ENCODE peak calls at places on chromosomes 6 and 20, in seven cellular contexts. One of them, this sample, is unnamed.
A peak's percentile ranks its signal among the peaks of the same experiment; 100 is the strongest.

GRCh38 chr6:149716181-149716580 is 1.7 kb downstream of the LATS1 start:
- DNase-seq in NB4: no peak
- DNase-seq in glutamatergic neuron: no peak
- DNase-seq in body of pancreas: no peak
- DNase-seq in progenitor cell of endocrine pancreas: no peak
- DNase-seq in HFFc6: no peak
- DNase-seq in breast epithelium: no peak
- DNase-seq in this sample: no peak

GRCh38 chr6:18245642-18246041 is 18.7 kb downstream of the DEK start:
- DNase-seq in NB4: no peak
- DNase-seq in glutamatergic neuron: no peak
- DNase-seq in body of pancreas: no peak
- DNase-seq in progenitor cell of endocrine pancreas: no peak
- DNase-seq in HFFc6: no peak
- DNase-seq in breast epithelium: no peak
- DNase-seq in this sample: no peak

GRCh38 chr6:43095939-43096338 is 19.8 kb downstream of the PTK7 start:
- DNase-seq in NB4: no peak
- DNase-seq in glutamatergic neuron: no peak
- DNase-seq in body of pancreas: no peak
- DNase-seq in progenitor cell of endocrine pancreas: no peak
- DNase-seq in HFFc6: no peak
- DNase-seq in breast epithelium: no peak
- DNase-seq in this sample: no peak

GRCh38 chr20:20210327-20210726 is 157.6 kb upstream of the INSM1 start:
- DNase-seq in NB4: no peak
- DNase-seq in glutamatergic neuron: no peak
- DNase-seq in body of pancreas: no peak
- DNase-seq in progenitor cell of endocrine pancreas: no peak
- DNase-seq in HFFc6: no peak
- DNase-seq in breast epithelium: no peak
- DNase-seq in this sample: no peak

GRCh38 chr6:151679081-151679480 is 128.4 kb upstream of the ESR1 start:
- DNase-seq in NB4: no peak
- DNase-seq in glutamatergic neuron: no peak
- DNase-seq in body of pancreas: peak; percentile 46
- DNase-seq in progenitor cell of endocrine pancreas: no peak
- DNase-seq in HFFc6: peak; percentile 47
- DNase-seq in breast epithelium: no peak
- DNase-seq in this sample: no peak

GRCh38 chr6:34441526-34441925 is 15.7 kb upstream of the RPS10 start:
- DNase-seq in NB4: no peak
- DNase-seq in glutamatergic neuron: no peak
- DNase-seq in body of pancreas: no peak
- DNase-seq in progenitor cell of endocrine pancreas: no peak
- DNase-seq in HFFc6: no peak
- DNase-seq in breast epithelium: no peak
- DNase-seq in this sample: no peak

GRCh38 chr6:25341923-25342619 is 62.9 kb downstream of the CARMIL1 start:
- DNase-seq in NB4: no peak
- DNase-seq in glutamatergic neuron: no peak
- DNase-seq in body of pancreas: no peak
- DNase-seq in progenitor cell of endocrine pancreas: no peak
- DNase-seq in HFFc6: no peak
- DNase-seq in breast epithelium: no peak
- DNase-seq in this sample: no peak

GRCh38 chr6:36442671-36443497 is at the start of the genes KCTD20 and PXT1:
- DNase-seq in NB4: peak; percentile 95
- DNase-seq in glutamatergic neuron: peak; percentile 84
- DNase-seq in body of pancreas: peak; percentile 90
- DNase-seq in progenitor cell of endocrine pancreas: peak; percentile 78
- DNase-seq in HFFc6: peak; percentile 75
- DNase-seq in breast epithelium: peak; percentile 85
- DNase-seq in this sample: peak; percentile 94

GRCh38 chr6:37535701-37536461 is 36.2 kb upstream of the CCDC167 start:
- DNase-seq in NB4: no peak
- DNase-seq in glutamatergic neuron: peak; percentile 53
- DNase-seq in body of pancreas: peak; percentile 13
- DNase-seq in progenitor cell of endocrine pancreas: no peak
- DNase-seq in HFFc6: no peak
- DNase-seq in breast epithelium: no peak
- DNase-seq in this sample: peak; percentile 51

GRCh38 chr20:58568441-58568931 is 53.3 kb upstream of the APCDD1L start:
- DNase-seq in NB4: no peak
- DNase-seq in glutamatergic neuron: no peak
- DNase-seq in body of pancreas: no peak
- DNase-seq in progenitor cell of endocrine pancreas: no peak
- DNase-seq in HFFc6: no peak
- DNase-seq in breast epithelium: no peak
- DNase-seq in this sample: no peak

GRCh38 chr20:39029324-39029820 is 67.2 kb downstream of the DHX35 start:
- DNase-seq in NB4: no peak
- DNase-seq in glutamatergic neuron: no peak
- DNase-seq in body of pancreas: no peak
- DNase-seq in progenitor cell of endocrine pancreas: no peak
- DNase-seq in HFFc6: no peak
- DNase-seq in breast epithelium: no peak
- DNase-seq in this sample: no peak

GRCh38 chr6:43428874-43429273 is 1.5 kb downstream of the ABCC10 start:
- DNase-seq in NB4: no peak
- DNase-seq in glutamatergic neuron: no peak
- DNase-seq in body of pancreas: no peak
- DNase-seq in progenitor cell of endocrine pancreas: no peak
- DNase-seq in HFFc6: no peak
- DNase-seq in breast epithelium: no peak
- DNase-seq in this sample: no peak

GRCh38 chr20:32010666-32011065 is 428 bp downstream of the CCM2L start:
- DNase-seq in NB4: no peak
- DNase-seq in glutamatergic neuron: no peak
- DNase-seq in body of pancreas: no peak
- DNase-seq in progenitor cell of endocrine pancreas: no peak
- DNase-seq in HFFc6: no peak
- DNase-seq in breast epithelium: no peak
- DNase-seq in this sample: no peak

GRCh38 chr20:64116016-64116415 is 8.7 kb upstream of the NPBWR2 start:
- DNase-seq in NB4: no peak
- DNase-seq in glutamatergic neuron: no peak
- DNase-seq in body of pancreas: no peak
- DNase-seq in progenitor cell of endocrine pancreas: no peak
- DNase-seq in HFFc6: no peak
- DNase-seq in breast epithelium: peak; percentile 48
- DNase-seq in this sample: no peak

GRCh38 chr6:16769131-16769985 is 8.1 kb upstream of the ATXN1 start:
- DNase-seq in NB4: peak; percentile 95
- DNase-seq in glutamatergic neuron: no peak
- DNase-seq in body of pancreas: peak; percentile 68
- DNase-seq in progenitor cell of endocrine pancreas: no peak
- DNase-seq in HFFc6: peak; percentile 88
- DNase-seq in breast epithelium: no peak
- DNase-seq in this sample: peak; percentile 79

GRCh38 chr6:85537055-85537494 is 56.6 kb downstream of the SNX14 start:
- DNase-seq in NB4: peak; percentile 6
- DNase-seq in glutamatergic neuron: no peak
- DNase-seq in body of pancreas: no peak
- DNase-seq in progenitor cell of endocrine pancreas: no peak
- DNase-seq in HFFc6: peak; percentile 8
- DNase-seq in breast epithelium: no peak
- DNase-seq in this sample: no peak

GRCh38 chr6:33742837-33743236 is 3.9 kb downstream of the IP6K3 start:
- DNase-seq in NB4: no peak
- DNase-seq in glutamatergic neuron: peak; percentile 58
- DNase-seq in body of pancreas: no peak
- DNase-seq in progenitor cell of endocrine pancreas: no peak
- DNase-seq in HFFc6: no peak
- DNase-seq in breast epithelium: no peak
- DNase-seq in this sample: no peak

GRCh38 chr6:42393339-42393738 is 58.4 kb downstream of the TRERF1 start:
- DNase-seq in NB4: no peak
- DNase-seq in glutamatergic neuron: peak; percentile 28
- DNase-seq in body of pancreas: no peak
- DNase-seq in progenitor cell of endocrine pancreas: no peak
- DNase-seq in HFFc6: no peak
- DNase-seq in breast epithelium: no peak
- DNase-seq in this sample: no peak

GRCh38 chr6:70831427-70831826 is 125.4 kb downstream of the B3GAT2 start:
- DNase-seq in NB4: no peak
- DNase-seq in glutamatergic neuron: no peak
- DNase-seq in body of pancreas: no peak
- DNase-seq in progenitor cell of endocrine pancreas: no peak
- DNase-seq in HFFc6: no peak
- DNase-seq in breast epithelium: no peak
- DNase-seq in this sample: no peak

GRCh38 chr6:43125119-43125518 is 46.0 kb upstream of the SRF start:
- DNase-seq in NB4: no peak
- DNase-seq in glutamatergic neuron: peak; percentile 42
- DNase-seq in body of pancreas: peak; percentile 26
- DNase-seq in progenitor cell of endocrine pancreas: no peak
- DNase-seq in HFFc6: peak; percentile 77
- DNase-seq in breast epithelium: no peak
- DNase-seq in this sample: no peak

GRCh38 chr6:158958504-158959386 is 41.3 kb downstream of the RSPH3 start:
- DNase-seq in NB4: no peak
- DNase-seq in glutamatergic neuron: no peak
- DNase-seq in body of pancreas: no peak
- DNase-seq in progenitor cell of endocrine pancreas: no peak
- DNase-seq in HFFc6: no peak
- DNase-seq in breast epithelium: no peak
- DNase-seq in this sample: no peak

GRCh38 chr20:25076201-25076600 is 5.7 kb downstream of the VSX1 start:
- DNase-seq in NB4: no peak
- DNase-seq in glutamatergic neuron: no peak
- DNase-seq in body of pancreas: no peak
- DNase-seq in progenitor cell of endocrine pancreas: peak; percentile 4
- DNase-seq in HFFc6: no peak
- DNase-seq in breast epithelium: no peak
- DNase-seq in this sample: no peak

GRCh38 chr20:24487240-24487639 is 17.8 kb downstream of the SYNDIG1 start:
- DNase-seq in NB4: no peak
- DNase-seq in glutamatergic neuron: no peak
- DNase-seq in body of pancreas: no peak
- DNase-seq in progenitor cell of endocrine pancreas: no peak
- DNase-seq in HFFc6: no peak
- DNase-seq in breast epithelium: no peak
- DNase-seq in this sample: no peak

GRCh38 chr20:2872304-2873009 is 824 bp upstream of the PTPRA start:
- DNase-seq in NB4: peak; percentile 88
- DNase-seq in glutamatergic neuron: peak; percentile 72
- DNase-seq in body of pancreas: peak; percentile 65
- DNase-seq in progenitor cell of endocrine pancreas: peak; percentile 41
- DNase-seq in HFFc6: peak; percentile 30
- DNase-seq in breast epithelium: no peak
- DNase-seq in this sample: peak; percentile 67
- TF ChIP-seq CTCF in NB4: peak; percentile 54
- TF ChIP-seq CTCF in glutamatergic neuron: peak; percentile 36
- TF ChIP-seq CTCF in body of pancreas: no peak
- TF ChIP-seq CTCF in progenitor cell of endocrine pancreas: peak; percentile 23
- TF ChIP-seq CTCF in HFFc6: peak; percentile 69
- TF ChIP-seq CTCF in breast epithelium: no peak
- TF ChIP-seq CTCF in this sample: no peak

GRCh38 chr20:5553194-5553815 is 196.9 kb upstream of the SHLD1 start:
- DNase-seq in NB4: no peak
- DNase-seq in glutamatergic neuron: no peak
- DNase-seq in body of pancreas: no peak
- DNase-seq in progenitor cell of endocrine pancreas: no peak
- DNase-seq in HFFc6: no peak
- DNase-seq in breast epithelium: no peak
- DNase-seq in this sample: no peak

GRCh38 chr20:5549200-5549599 is 201.0 kb upstream of the SHLD1 start:
- DNase-seq in NB4: no peak
- DNase-seq in glutamatergic neuron: no peak
- DNase-seq in body of pancreas: no peak
- DNase-seq in progenitor cell of endocrine pancreas: no peak
- DNase-seq in HFFc6: no peak
- DNase-seq in breast epithelium: no peak
- DNase-seq in this sample: no peak

GRCh38 chr20:5552154-5552553 is 198.0 kb upstream of the SHLD1 start:
- DNase-seq in NB4: no peak
- DNase-seq in glutamatergic neuron: no peak
- DNase-seq in body of pancreas: no peak
- DNase-seq in progenitor cell of endocrine pancreas: no peak
- DNase-seq in HFFc6: no peak
- DNase-seq in breast epithelium: no peak
- DNase-seq in this sample: no peak

GRCh38 chr20:5551621-5552020 is 198.6 kb upstream of the SHLD1 start:
- DNase-seq in NB4: no peak
- DNase-seq in glutamatergic neuron: no peak
- DNase-seq in body of pancreas: no peak
- DNase-seq in progenitor cell of endocrine pancreas: no peak
- DNase-seq in HFFc6: no peak
- DNase-seq in breast epithelium: no peak
- DNase-seq in this sample: no peak

DNA sequence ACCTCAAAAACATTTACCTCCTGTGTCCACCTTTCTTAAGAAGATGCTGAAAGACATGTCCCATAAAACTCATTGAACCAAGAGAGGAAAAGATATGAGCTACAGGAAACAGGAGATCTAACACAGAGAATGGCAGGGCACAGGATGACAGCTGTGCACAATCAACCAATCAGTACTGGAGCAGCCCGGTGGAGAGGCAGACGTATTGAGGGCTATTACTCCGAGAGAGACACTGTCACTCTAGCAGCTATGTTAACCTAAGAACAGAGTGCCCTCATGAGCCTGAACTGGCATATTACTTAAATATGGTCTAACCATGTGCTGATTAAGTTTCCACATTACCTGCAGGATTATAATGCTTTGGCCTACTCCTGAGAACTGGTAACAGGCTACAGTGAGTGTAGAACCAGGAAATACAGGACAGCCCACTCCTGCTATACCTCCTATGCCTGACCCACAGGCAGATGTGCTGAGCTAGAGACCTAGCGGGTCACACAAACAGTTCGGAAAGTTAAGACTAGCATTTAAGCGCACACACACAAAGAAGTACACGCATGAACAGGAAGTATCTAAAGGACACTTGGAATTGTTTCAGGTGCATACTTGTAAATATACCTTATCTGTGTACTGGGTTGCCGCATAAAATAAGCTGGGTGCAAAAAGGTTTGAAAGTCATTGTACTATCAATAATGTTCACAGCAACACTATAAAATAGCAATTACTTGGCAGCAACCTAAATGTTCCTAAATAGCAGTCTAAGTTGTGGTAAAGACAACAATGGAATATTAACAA is 199.3 kb upstream of the SHLD1 start:
- DNase-seq in NB4: no peak
- DNase-seq in glutamatergic neuron: no peak
- DNase-seq in body of pancreas: no peak
- DNase-seq in progenitor cell of endocrine pancreas: no peak
- DNase-seq in HFFc6: no peak
- DNase-seq in breast epithelium: no peak
- DNase-seq in this sample: no peak
- TF ChIP-seq CTCF in NB4: no peak
- TF ChIP-seq CTCF in glutamatergic neuron: no peak
- TF ChIP-seq CTCF in body of pancreas: no peak
- TF ChIP-seq CTCF in progenitor cell of endocrine pancreas: no peak
- TF ChIP-seq CTCF in HFFc6: no peak
- TF ChIP-seq CTCF in breast epithelium: no peak
- TF ChIP-seq CTCF in this sample: no peak

GRCh38 chr20:10077081-10077471 is 42.3 kb downstream of the ANKEF1 start:
- DNase-seq in NB4: no peak
- DNase-seq in glutamatergic neuron: no peak
- DNase-seq in body of pancreas: no peak
- DNase-seq in progenitor cell of endocrine pancreas: no peak
- DNase-seq in HFFc6: no peak
- DNase-seq in breast epithelium: no peak
- DNase-seq in this sample: peak; percentile 43
- TF ChIP-seq CTCF in NB4: peak; percentile 46
- TF ChIP-seq CTCF in glutamatergic neuron: peak; percentile 63
- TF ChIP-seq CTCF in body of pancreas: peak; percentile 10
- TF ChIP-seq CTCF in progenitor cell of endocrine pancreas: peak; percentile 53
- TF ChIP-seq CTCF in HFFc6: peak; percentile 55
- TF ChIP-seq CTCF in breast epithelium: no peak
- TF ChIP-seq CTCF in this sample: peak; percentile 46

GRCh38 chr6:53513519-53513966 is 31.4 kb downstream of the GCLC start:
- DNase-seq in NB4: no peak
- DNase-seq in glutamatergic neuron: no peak
- DNase-seq in body of pancreas: no peak
- DNase-seq in progenitor cell of endocrine pancreas: no peak
- DNase-seq in HFFc6: no peak
- DNase-seq in breast epithelium: no peak
- DNase-seq in this sample: no peak
- TF ChIP-seq CTCF in NB4: no peak
- TF ChIP-seq CTCF in glutamatergic neuron: no peak
- TF ChIP-seq CTCF in body of pancreas: peak; percentile 43
- TF ChIP-seq CTCF in progenitor cell of endocrine pancreas: no peak
- TF ChIP-seq CTCF in HFFc6: no peak
- TF ChIP-seq CTCF in breast epithelium: no peak
- TF ChIP-seq CTCF in this sample: no peak